ENCODE peak calls at places on chromosomes 4 and X, in nine cellular contexts. X, B, Q, P, J, W, Y, H and F are unnamed samples.

GRCh38 chr4:130043796-130044195 is 947.8 kb downstream of the C4orf33 start:
- DNase-seq in X (no peak), B (no peak), Q (no peak), P (no peak), J (no peak), W (no peak), Y (no peak), H (no peak), F (no peak)

GRCh38 chr4:680565-680930 is 6.2 kb downstream of the MYL5 start:
- DNase-seq in X (no peak), B (no peak), Q (no peak), P (peak; percentile 69), J (peak; percentile 31), W (peak; percentile 74), Y (no peak), H (no peak), F (no peak)

GRCh38 chr4:76930721-76931481 is 18.7 kb upstream of the SEPTIN11 start:
- DNase-seq in X (no peak), B (no peak), Q (no peak), P (no peak), J (no peak), W (no peak), Y (no peak), H (no peak), F (no peak)

GRCh38 chr4:152780267-152780811 is 585 bp downstream of the ARFIP1 start:
- DNase-seq in X (peak; percentile 80), B (no peak), Q (peak; percentile 22), P (peak; percentile 30), J (peak; percentile 75), W (no peak), Y (no peak), H (peak; percentile 49), F (no peak)

GRCh38 chrX:38811515-38812239 is 10.4 kb downstream of the MID1IP1 start:
- DNase-seq in X (peak; percentile 35), B (no peak), Q (no peak), P (no peak), J (no peak), W (no peak), Y (no peak), H (no peak), F (peak; percentile 19)

GRCh38 chr4:1572521-1572920 is 111.6 kb downstream of the FAM53A start:
- DNase-seq in X (peak; percentile 57), B (no peak), Q (no peak), P (no peak), J (no peak), W (no peak), Y (no peak), H (no peak), F (no peak)

GRCh38 chr4:44086753-44087152 is 361.9 kb downstream of the KCTD8 start:
- DNase-seq in X (no peak), B (no peak), Q (no peak), P (no peak), J (no peak), W (no peak), Y (no peak), H (no peak), F (no peak)

GRCh38 chrX:130726661-130727060 is 176.3 kb downstream of the ENOX2 start:
- DNase-seq in X (no peak), B (no peak), Q (peak; percentile 49), P (no peak), J (peak; percentile 85), W (no peak), Y (peak; percentile 33), H (no peak), F (no peak)

GRCh38 chr4:156538210-156538609 is 433.4 kb downstream of the PDGFC start:
- DNase-seq in X (no peak), B (no peak), Q (no peak), P (no peak), J (no peak), W (no peak), Y (no peak), H (no peak), F (no peak)

GRCh38 chr4:138110815-138111214 is 131.3 kb downstream of the SLC7A11 start:
- DNase-seq in X (peak; percentile 10), B (no peak), Q (peak; percentile 8), P (no peak), J (peak; percentile 5), W (no peak), Y (no peak), H (no peak), F (no peak)

GRCh38 chr4:16641971-16642370 is 256.5 kb downstream of the LDB2 start:
- DNase-seq in X (no peak), B (no peak), Q (peak; percentile 78), P (no peak), J (peak; percentile 88), W (no peak), Y (peak; percentile 42), H (no peak), F (no peak)

GRCh38 chr4:7266525-7267292 is 74.4 kb downstream of the SORCS2 start:
- DNase-seq in X (peak; percentile 86), B (peak; percentile 32), Q (peak; percentile 92), P (no peak), J (peak; percentile 96), W (no peak), Y (peak; percentile 62), H (no peak), F (no peak)

GRCh38 chr4:134812611-134813010 is 611.0 kb upstream of the PABPC4L start:
- DNase-seq in X (no peak), B (no peak), Q (no peak), P (no peak), J (no peak), W (no peak), Y (no peak), H (no peak), F (no peak)

DNA sequence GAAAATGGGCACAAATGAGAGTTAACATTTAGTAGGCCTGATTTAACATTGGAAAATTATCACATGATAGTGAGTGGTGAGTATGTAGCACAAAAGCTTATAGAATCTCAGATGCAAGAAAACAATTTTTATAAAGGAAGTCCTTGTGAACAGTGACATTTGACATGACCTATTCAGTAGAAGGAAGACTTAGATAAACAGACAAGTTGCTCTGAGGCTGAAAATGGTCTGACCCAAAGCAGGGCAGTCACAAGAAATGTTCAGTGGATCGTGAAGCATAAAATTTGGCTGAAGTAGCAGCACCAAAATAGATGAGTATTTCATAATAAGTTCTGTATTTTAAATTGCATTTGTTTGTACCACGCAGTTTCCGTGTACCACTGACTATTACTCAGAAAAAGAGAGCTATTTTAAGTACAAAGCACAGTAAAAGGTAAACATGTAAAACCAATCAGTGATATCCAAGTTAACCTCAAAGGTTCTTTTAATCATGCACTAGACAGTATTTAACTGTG is 605.7 kb upstream of the PABPC4L start:
- DNase-seq in X (no peak), B (no peak), Q (no peak), P (no peak), J (no peak), W (no peak), Y (no peak), H (no peak), F (no peak)
- H3K9ac ChIP-seq in X (no peak overlapping the region), B (no peak overlapping the region), Q (no peak overlapping the region), P (no peak overlapping the region), J (no peak overlapping the region), W (no peak overlapping the region), Y (no peak overlapping the region), H (no peak overlapping the region), F (no peak overlapping the region)

GRCh38 chr4:84582988-84583870 is at the start of gene CDS1:
- DNase-seq in X (peak; percentile 76), B (no peak), Q (no peak), P (peak; percentile 66), J (peak; percentile 56), W (peak; percentile 75), Y (no peak), H (peak; percentile 18), F (no peak)

GRCh38 chr4:84579410-84579791 is 3.5 kb upstream of the CDS1 start:
- DNase-seq in X (peak; percentile 93), B (no peak), Q (no peak), P (no peak), J (no peak), W (no peak), Y (no peak), H (no peak), F (no peak)

GRCh38 chr4:84583871-84584373 is 995 bp downstream of the CDS1 start:
- DNase-seq in X (no peak), B (no peak), Q (no peak), P (peak; percentile 8), J (peak; percentile 37), W (no peak), Y (peak; percentile 5), H (no peak), F (peak; percentile 36)

GRCh38 chr4:84585276-84585675 is 2.3 kb downstream of the CDS1 start:
- DNase-seq in X (no peak), B (no peak), Q (no peak), P (no peak), J (no peak), W (no peak), Y (no peak), H (no peak), F (no peak)

DNA sequence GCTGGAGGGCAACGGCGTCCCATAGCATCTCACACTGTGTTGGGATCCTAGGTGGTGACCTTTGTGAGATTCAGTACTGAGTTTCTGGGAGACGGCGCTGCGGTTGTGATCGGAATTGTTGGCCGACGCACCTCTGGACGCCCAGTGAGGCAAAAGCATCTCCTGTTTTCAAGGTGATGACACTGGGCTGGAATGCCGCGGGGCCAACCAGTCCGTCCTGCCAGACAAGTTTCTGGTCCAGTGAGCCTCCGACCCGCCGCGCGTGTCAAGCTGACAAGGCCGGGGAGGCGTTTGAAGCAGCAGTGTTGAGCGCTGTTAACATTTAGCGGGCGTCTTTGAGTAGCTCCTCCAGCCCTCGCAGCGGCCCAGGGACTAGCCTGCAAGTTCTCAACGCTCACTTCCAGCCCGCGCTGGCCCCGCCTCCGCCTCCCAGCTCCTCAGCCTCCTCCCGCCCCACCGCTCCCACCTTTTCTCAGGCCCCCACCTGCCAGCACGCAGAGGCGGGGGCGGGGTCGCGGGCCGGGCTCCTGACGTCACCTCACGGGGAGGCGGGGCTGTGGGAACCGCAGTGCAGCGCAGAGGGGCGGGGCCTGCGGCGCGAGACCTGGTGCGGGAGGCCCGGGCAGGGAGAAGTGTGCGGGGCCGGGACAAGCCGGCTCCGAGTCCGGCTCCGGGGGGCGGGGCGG is 482 bp upstream of the CDS1 start:
- DNase-seq in X (peak; percentile 98), B (peak; percentile 81), Q (peak; percentile 22), P (peak; percentile 88), J (peak; percentile 67), W (peak; percentile 100), Y (peak; percentile 48), H (peak; percentile 91), F (peak; percentile 94)
- H3K27ac ChIP-seq in X (no peak overlapping the region), B (peak overlapping the region; percentile 82), Q (no peak overlapping the region), P (no peak overlapping the region), J (no peak overlapping the region), W (peak overlapping the region; percentile 19), Y (no peak overlapping the region), H (no peak overlapping the region), F (peak overlapping the region; percentile 80)

GRCh38 chr4:42151568-42152506 is 618 bp downstream of the BEND4 start:
- DNase-seq in X (peak; percentile 95), B (no peak), Q (no peak), P (peak; percentile 90), J (peak; percentile 13), W (peak; percentile 89), Y (no peak), H (no peak), F (peak; percentile 83)
- H3K9ac ChIP-seq in X (peak overlapping the region; percentile 64), B (no peak overlapping the region), Q (no peak overlapping the region), P (no peak overlapping the region), J (no peak overlapping the region), W (no peak overlapping the region), Y (no peak overlapping the region), H (no peak overlapping the region), F (peak overlapping the region; percentile 58)

DNA sequence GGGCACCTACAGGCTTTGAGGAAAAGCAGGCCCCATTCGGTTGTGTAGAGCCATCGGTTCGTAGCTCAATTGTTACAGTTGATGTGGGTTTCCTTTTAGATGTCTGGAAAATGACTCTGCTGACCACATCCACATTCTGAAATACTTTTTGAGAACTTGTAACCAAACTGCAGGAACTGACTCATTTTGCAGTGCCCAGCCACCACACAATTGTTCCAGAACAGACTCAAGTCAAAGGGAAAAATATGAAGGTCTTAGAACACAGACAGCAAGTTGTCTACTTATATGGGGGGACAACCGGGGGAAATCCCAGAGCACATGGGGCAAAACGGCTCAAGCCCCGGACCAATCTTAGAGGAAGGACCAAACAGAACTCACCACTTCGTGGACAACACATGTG is 557.6 kb upstream of the DIPK2B start:
- DNase-seq in X (no peak), B (no peak), Q (peak; percentile 93), P (no peak), J (peak; percentile 84), W (no peak), Y (peak; percentile 84), H (no peak), F (peak; percentile 71)
- H3K27ac ChIP-seq in X (no peak overlapping the region), B (peak overlapping the region; percentile 94), Q (peak overlapping the region; percentile 94), P (peak overlapping the region; percentile 88), J (peak overlapping the region; percentile 97), W (no peak overlapping the region), Y (peak overlapping the region; percentile 85), H (no peak overlapping the region), F (peak overlapping the region; percentile 89)